ENCODE peak calls at places on chromosomes 11 and 22, in five cellular contexts. W is effector memory CD4-positive, alpha-beta T cell; A is SJSA1; R is IMR-90; F is ovary. S is an unnamed sample.

GRCh38 chr11:132640952-132641351 is 891.3 kb downstream of the OPCML start:
- DNase-seq in W (no peak), F (no peak), A (no peak), R (no peak), S (no peak)

GRCh38 chr11:12585861-12586260 is 88.4 kb upstream of the TEAD1 start:
- DNase-seq in R (no peak), F (no peak), A (no peak), W (no peak), S (no peak)

GRCh38 chr11:86745571-86745970 is 54.8 kb upstream of the PRSS23 start:
- DNase-seq in W (no peak), F (no peak), A (no peak), R (peak), S (no peak)

GRCh38 chr11:47917643-47918369 is 62.6 kb upstream of the PTPRJ start:
- DNase-seq in A (peak), W (no peak), R (peak), F (peak), S (peak)

GRCh38 chr11:105489431-105489830 is 120.4 kb upstream of the GRIA4 start:
- DNase-seq in W (no peak), A (no peak), R (peak), F (no peak), S (no peak)

GRCh38 chr11:104091281-104092071 is 55.0 kb downstream of the DDI1 start:
- DNase-seq in R (peak), A (no peak), F (no peak), W (no peak), S (no peak)

GRCh38 chr11:11620251-11620965 is 1.4 kb downstream of the GALNT18 start:
- DNase-seq in A (no peak), W (no peak), F (peak), R (peak), S (peak)

GRCh38 chr11:57903011-57903410 is 120.7 kb upstream of the OR9Q1 start:
- DNase-seq in F (no peak), R (no peak), W (no peak), A (no peak), S (no peak)

GRCh38 chr22:43152001-43152354 is 619 bp downstream of the TSPO start:
- DNase-seq in W (no peak), A (no peak), R (no peak), F (no peak), S (no peak)

GRCh38 chr22:19986410-19987341 is 29.9 kb downstream of the ARVCF start:
- DNase-seq in A (peak), F (peak), R (peak), W (peak), S (peak)

GRCh38 chr11:77152846-77153245 is 24.8 kb downstream of the MYO7A start:
- DNase-seq in F (no peak), A (no peak), R (peak), W (no peak), S (peak)

GRCh38 chr11:92224394-92225205 is at the start of gene FAT3:
- DNase-seq in A (no peak), W (no peak), F (peak), R (peak), S (peak)

GRCh38 chr22:41252365-41252764 is 11.6 kb upstream of the CHADL start:
- DNase-seq in F (no peak), W (no peak), A (no peak), R (no peak), S (no peak)

GRCh38 chr22:17797721-17798559 is 23.7 kb upstream of the BID start:
- DNase-seq in R (no peak), F (no peak), A (no peak), W (no peak), S (no peak)

GRCh38 chr11:75328426-75329277 is 22.8 kb downstream of the ARRB1 start:
- DNase-seq in F (peak), W (no peak), R (peak), A (peak), S (peak)

GRCh38 chr11:75565221-75565814 is 3.3 kb downstream of the SERPINH1 start:
- DNase-seq in W (no peak), R (peak), F (peak), A (peak), S (peak)

GRCh38 chr11:66420671-66421476 is at the start of gene NPAS4:
- DNase-seq in A (no peak), R (no peak), W (no peak), F (no peak), S (no peak)

GRCh38 chr22:24009227-24010017 is 1.7 kb upstream of the CABIN1 start:
- DNase-seq in R (no peak), W (no peak), A (no peak), F (no peak), S (no peak)

GRCh38 chr22:28670153-28670552 is 9.5 kb downstream of the TTC28 start:
- DNase-seq in R (no peak), F (no peak), W (no peak), A (no peak), S (no peak)

GRCh38 chr11:8273281-8273680 is 9.6 kb upstream of the LMO1 start:
- DNase-seq in A (no peak), W (no peak), F (no peak), R (peak), S (no peak)

GRCh38 chr11:30992513-30992849 is 377.1 kb downstream of the DCDC1 start:
- DNase-seq in W (no peak), R (no peak), F (no peak), A (no peak), S (no peak)

GRCh38 chr11:131683131-131683530 is 312.7 kb downstream of the NTM start:
- DNase-seq in A (no peak), W (no peak), R (no peak), F (no peak), S (no peak)

GRCh38 chr11:117145393-117145761 is 1.3 kb downstream of the PAFAH1B2 start:
- DNase-seq in A (no peak), R (peak), W (no peak), F (no peak), S (no peak)

GRCh38 chr11:122863704-122864326 is 18.7 kb upstream of the JHY start:
- DNase-seq in W (no peak), F (peak), R (peak), A (no peak), S (no peak)

GRCh38 chr11:34021977-34022735 is 29.4 kb upstream of the CAPRIN1 start:
- DNase-seq in W (no peak), A (no peak), F (no peak), R (no peak), S (no peak)

GRCh38 chr22:43094085-43094484 is 4.9 kb upstream of the TTLL1 start:
- DNase-seq in A (no peak), R (peak), F (no peak), W (no peak), S (no peak)

GRCh38 chr11:121418625-121419114 is 33.4 kb upstream of the SORL1 start:
- DNase-seq in R (no peak), W (peak), F (no peak), A (no peak), S (no peak)

GRCh38 chr11:94926698-94927237 is 46.6 kb downstream of the CWC15 start:
- DNase-seq in R (peak), W (no peak), A (peak), F (peak), S (peak)

GRCh38 chr11:113241190-113242051 is 73.0 kb upstream of the TTC12 start:
- DNase-seq in R (peak), W (no peak), A (no peak), F (no peak), S (no peak)

GRCh38 chr11:56172256-56172835 is 4.1 kb upstream of the OR5J2 start:
- DNase-seq in W (no peak), R (no peak), A (no peak), F (no peak), S (no peak)

GRCh38 chr11:75077316-75077715 is 19.4 kb downstream of the OR2AT4 start:
- DNase-seq in F (no peak), A (no peak), W (no peak), R (peak), S (no peak)

GRCh38 chr22:20578707-20579106 is 71.3 kb downstream of the MED15 start:
- DNase-seq in A (no peak), R (no peak), F (no peak), W (no peak), S (no peak)

GRCh38 chr11:104968365-104968855 is at the start of gene CASP4:
- DNase-seq in W (no peak), A (no peak), R (peak), F (no peak), S (no peak)

GRCh38 chr11:3926458-3927095 is 71.1 kb downstream of the STIM1 start:
- DNase-seq in R (peak), W (no peak), A (no peak), F (no peak), S (no peak)

GRCh38 chr11:12724301-12725046 is 50.3 kb downstream of the TEAD1 start:
- DNase-seq in A (peak), F (peak), R (peak), W (no peak), S (peak)

GRCh38 chr11:122187373-122188165 is 71.6 kb upstream of the BLID start:
- DNase-seq in W (no peak), R (no peak), F (no peak), A (no peak), S (no peak)

GRCh38 chr11:112485280-112485679 is 224.6 kb upstream of the PLET1 start:
- DNase-seq in F (no peak), W (no peak), A (no peak), R (no peak), S (no peak)

GRCh38 chr11:26187639-26188038 is 144.3 kb upstream of the ANO3 start:
- DNase-seq in A (no peak), W (no peak), R (peak), F (no peak), S (no peak)

GRCh38 chr11:116044520-116044919 is 540.3 kb upstream of the CADM1 start:
- DNase-seq in R (no peak), A (no peak), W (no peak), F (no peak), S (no peak)

GRCh38 chr22:50537765-50538164 is 7.9 kb upstream of the KLHDC7B start:
- DNase-seq in W (no peak), R (no peak), A (no peak), F (no peak), S (no peak)
- H3K27ac ChIP-seq in W (peak), R (no peak), A (no peak), F (no peak), S (peak)

DNA sequence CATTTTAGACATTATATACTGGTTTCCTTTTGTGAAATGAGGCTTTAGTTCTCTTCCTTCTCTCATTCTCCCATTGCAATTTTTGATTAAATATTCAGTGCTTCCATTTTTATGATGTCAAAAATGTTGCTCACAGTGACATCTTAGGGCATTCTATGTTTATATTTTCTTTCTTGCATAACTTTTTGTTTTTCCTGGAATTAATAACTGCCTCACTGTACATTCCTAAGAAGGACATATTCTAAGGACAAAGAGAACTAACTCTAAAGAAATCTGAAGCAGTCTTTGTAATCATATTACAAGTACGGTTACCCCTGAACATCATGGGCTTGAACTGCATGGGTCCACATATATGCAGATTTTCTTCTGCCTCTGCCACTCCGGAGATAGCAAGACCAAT is 25.8 kb upstream of the P2RY6 start:
- DNase-seq in A (no peak), W (no peak), F (no peak), R (no peak), S (no peak)
- H3K27ac ChIP-seq in A (no peak), W (no peak), F (no peak), R (no peak), S (no peak)

DNA sequence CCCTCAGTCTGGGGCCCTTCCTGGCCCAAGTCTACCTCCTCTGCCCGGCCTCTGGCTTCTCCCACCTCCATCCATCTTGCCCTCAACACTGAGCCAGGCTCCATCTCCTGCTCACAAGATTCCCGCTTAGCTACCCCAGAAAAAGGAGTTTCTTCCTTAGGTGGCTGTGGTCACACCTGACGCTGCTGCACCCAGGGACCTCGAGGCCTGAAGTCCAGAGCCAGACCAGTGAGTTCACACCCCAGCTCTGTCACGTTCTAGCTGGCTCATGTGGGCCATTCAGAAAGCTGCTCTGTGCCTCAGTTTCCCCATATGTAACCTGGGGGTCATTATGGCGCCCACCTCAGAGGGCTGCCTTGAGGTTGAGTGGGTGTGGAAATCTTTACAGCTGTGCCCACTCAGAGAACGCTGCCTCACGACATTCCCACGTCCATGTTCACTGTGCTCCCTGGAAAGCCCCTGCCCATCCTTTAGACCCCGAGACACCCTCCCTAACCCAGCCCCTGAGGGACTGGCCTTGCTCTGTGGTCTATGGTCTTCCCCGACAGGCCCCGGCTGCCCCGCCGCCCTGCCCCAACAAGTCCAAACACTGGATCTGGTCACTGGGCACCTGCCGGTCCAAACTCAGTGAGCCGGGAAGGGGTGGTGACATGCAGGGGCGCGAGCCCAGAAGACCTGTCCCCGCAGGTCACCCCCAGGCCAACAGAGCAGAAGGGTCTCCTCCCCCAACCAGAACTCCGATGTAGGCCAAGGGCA is 9.8 kb downstream of the PLXNB2 start:
- DNase-seq in R (no peak), A (no peak), W (no peak), F (no peak), S (no peak)
- H3K27ac ChIP-seq in R (no peak), A (no peak), W (no peak), F (no peak), S (no peak)

GRCh38 chr22:44706488-44706887 is 4.5 kb downstream of the PRR5 start:
- DNase-seq in W (no peak), F (no peak), R (no peak), A (no peak), S (no peak)

GRCh38 chr22:44705022-44705297 is 3.0 kb downstream of the PRR5 start:
- DNase-seq in R (no peak), A (no peak), F (no peak), W (no peak), S (no peak)

GRCh38 chr22:44707752-44708151 is 5.7 kb downstream of the PRR5 start:
- DNase-seq in F (no peak), R (peak), W (no peak), A (no peak), S (no peak)

GRCh38 chr22:44709881-44710400 is 7.9 kb downstream of the PRR5 start:
- DNase-seq in R (no peak), W (peak), F (no peak), A (no peak), S (no peak)

DNA sequence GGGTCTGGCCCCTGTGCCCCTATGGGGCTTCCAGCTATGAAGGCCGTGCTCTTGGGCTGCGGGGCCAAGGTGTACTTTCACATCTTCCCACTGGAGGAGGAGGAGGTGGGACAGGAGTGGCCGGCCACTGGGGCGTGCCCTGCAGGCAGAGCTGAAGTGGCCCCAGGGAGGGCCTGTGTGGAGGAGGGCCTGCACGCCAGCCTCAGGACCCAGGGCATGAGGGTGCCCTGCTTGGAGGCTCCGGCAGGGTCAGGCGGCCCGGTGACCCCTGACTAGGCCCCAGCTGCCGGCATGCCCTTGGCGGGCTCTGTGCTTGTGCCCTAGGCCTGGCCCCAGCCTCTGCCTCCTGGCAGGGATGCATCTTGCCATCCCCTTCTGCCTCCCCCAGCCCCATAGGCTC is 5.2 kb downstream of the PRR5 start:
- DNase-seq in R (no peak), W (no peak), F (no peak), A (no peak), S (no peak)
- H3K27ac ChIP-seq in R (no peak), W (no peak), F (no peak), A (no peak), S (no peak)

S was measured in psoas muscle.